ENCODE peak calls at places on chromosomes 2 and 18, in six cellular contexts. G is pancreas, X is activated T-cell treated with anti-CD3 and anti-CD28 coated beads for 1 hour, N is NCI-H446 treated with DMSO at 0.1 percent for 48 hours, P is substantia nigra, O is HFFc6. V is an unnamed sample.

GRCh38 chr2:165833156-165833555 is 39.1 kb upstream of the GALNT3 start:
- DNase-seq in X (no peak), G (no peak), P (no peak), N (no peak), O (peak), V (no peak)

GRCh38 chr2:84474176-84474575 is 15.1 kb upstream of the SUCLG1 start:
- DNase-seq in N (no peak), O (no peak), P (no peak), G (no peak), X (no peak), V (no peak)

GRCh38 chr18:53790817-53791216 is 433.7 kb downstream of the MBD2 start:
- DNase-seq in G (no peak), P (no peak), X (no peak), N (peak), O (no peak), V (no peak)

GRCh38 chr2:232162191-232162590 is 200.7 kb downstream of the DIS3L2 start:
- DNase-seq in X (no peak), N (no peak), G (no peak), P (no peak), O (no peak), V (no peak)

GRCh38 chr2:185245806-185246205 is 492.8 kb upstream of the FSIP2 start:
- DNase-seq in O (no peak), X (no peak), N (no peak), G (no peak), P (no peak), V (no peak)

GRCh38 chr18:9139400-9140039 is 2.9 kb downstream of the ANKRD12 start:
- DNase-seq in N (no peak), P (no peak), X (no peak), O (no peak), G (no peak), V (no peak)

GRCh38 chr2:84646514-84646913 is 130.2 kb downstream of the DNAH6 start:
- DNase-seq in P (no peak), G (no peak), O (no peak), X (no peak), N (no peak), V (no peak)

GRCh38 chr18:67525328-67526110 is 9.0 kb upstream of the DSEL start:
- DNase-seq in N (peak), P (peak), X (no peak), G (peak), O (peak), V (no peak)

GRCh38 chr18:59996370-59996966 is 96.7 kb downstream of the PMAIP1 start:
- DNase-seq in P (peak), O (peak), G (no peak), X (no peak), N (no peak), V (no peak)

GRCh38 chr18:54740146-54740844 is 88.0 kb upstream of the RAB27B start:
- DNase-seq in O (peak), N (no peak), P (no peak), G (no peak), X (no peak), V (no peak)

GRCh38 chr18:31042068-31042390 is 513 bp downstream of the DSC3 start:
- DNase-seq in X (no peak), O (no peak), P (no peak), N (no peak), G (no peak), V (no peak)

GRCh38 chr18:10046178-10046807 is 132.5 kb downstream of the VAPA start:
- DNase-seq in G (no peak), N (no peak), P (no peak), X (no peak), O (no peak), V (no peak)

V was measured in GM12892.